ENCODE peak calls at places on chromosomes 13 and 19, in four cellular contexts. M, O, S and D are unnamed samples.

GRCh38 chr13:80524447-80525215 is 183.7 kb upstream of the SPRY2 start:
- DNase-seq in M (no peak), O (no peak), S (no peak), D (no peak)

GRCh38 chr13:39820606-39821005 is 165.1 kb downstream of the COG6 start:
- DNase-seq in M (no peak), O (no peak), S (no peak), D (no peak)

GRCh38 chr19:17414097-17414496 is 5.8 kb upstream of the MVB12A start:
- DNase-seq in M (no peak), O (no peak), S (no peak), D (no peak)

GRCh38 chr13:99971576-99972189 is at the start of gene ZIC5:
- DNase-seq in M (no peak), O (no peak), S (no peak), D (no peak)

GRCh38 chr19:2663920-2664571 is 38.4 kb downstream of the GNG7 start:
- DNase-seq in M (peak; percentile 41), O (no peak), S (no peak), D (no peak)

GRCh38 chr13:72458701-72459100 is 268.7 kb downstream of the MZT1 start:
- DNase-seq in M (no peak), O (no peak), S (no peak), D (no peak)

GRCh38 chr13:43805071-43805468 is 18.3 kb upstream of the ENOX1 start:
- DNase-seq in M (no peak), O (no peak), S (no peak), D (no peak)

GRCh38 chr13:75566658-75567057 is 17.1 kb downstream of the UCHL3 start:
- DNase-seq in M (no peak), O (no peak), S (no peak), D (no peak)

GRCh38 chr13:51643114-51643881 is 59.0 kb downstream of the WDFY2 start:
- DNase-seq in M (no peak), O (no peak), S (no peak), D (no peak)

GRCh38 chr13:101512650-101513049 is 60.2 kb downstream of the ITGBL1 start:
- DNase-seq in M (no peak), O (no peak), S (no peak), D (no peak)

GRCh38 chr13:44220948-44221347 is 152.7 kb upstream of the SERP2 start:
- DNase-seq in M (no peak), O (no peak), S (no peak), D (no peak)

GRCh38 chr19:39596911-39597310 is 5.4 kb upstream of the LGALS13 start:
- DNase-seq in M (no peak), O (no peak), S (no peak), D (no peak)

GRCh38 chr19:35801828-35802227 is 10.8 kb downstream of the PRODH2 start:
- DNase-seq in M (no peak), O (no peak), S (no peak), D (no peak)

GRCh38 chr19:662207-662961 is 630 bp downstream of the RNF126 start:
- DNase-seq in M (no peak), O (peak; percentile 61), S (peak; percentile 67), D (peak; percentile 59)

GRCh38 chr13:35475131-35475959 is 1.1 kb downstream of the MAB21L1 start:
- DNase-seq in M (no peak), O (no peak), S (no peak), D (no peak)

GRCh38 chr13:32086791-32087441 is 55.3 kb downstream of the FRY start:
- DNase-seq in M (no peak), O (no peak), S (no peak), D (no peak)

GRCh38 chr13:110055089-110055488 is 251.9 kb downstream of the COL4A1 start:
- DNase-seq in M (no peak), O (no peak), S (no peak), D (no peak)

GRCh38 chr13:22114630-22115311 is 443.9 kb downstream of the FGF9 start:
- DNase-seq in M (no peak), O (peak; percentile 27), S (peak; percentile 16), D (no peak)

GRCh38 chr19:10852098-10852800 is 4.0 kb downstream of the C19orf38 start:
- DNase-seq in M (no peak), O (no peak), S (no peak), D (no peak)

GRCh38 chr13:83937579-83937978 is 55.3 kb upstream of the SLITRK1 start:
- DNase-seq in M (no peak), O (no peak), S (no peak), D (no peak)

GRCh38 chr19:40466219-40467006 is at the start of gene SPTBN4:
- DNase-seq in M (peak; percentile 51), O (peak; percentile 69), S (peak; percentile 89), D (peak; percentile 58)

GRCh38 chr13:26872444-26873173 is 112.0 kb upstream of the GPR12 start:
- DNase-seq in M (peak; percentile 66), O (peak; percentile 6), S (no peak), D (peak; percentile 35)

GRCh38 chr13:80705371-80706163 is 364.6 kb upstream of the SPRY2 start:
- DNase-seq in M (no peak), O (no peak), S (no peak), D (no peak)

GRCh38 chr19:46990998-46991676 is 28.5 kb upstream of the NPAS1 start:
- DNase-seq in M (peak; percentile 72), O (peak; percentile 47), S (peak; percentile 43), D (peak; percentile 57)

GRCh38 chr19:495440-496332 is 600 bp upstream of the MADCAM1 start:
- DNase-seq in M (peak; percentile 60), O (no peak), S (no peak), D (peak; percentile 41)

GRCh38 chr13:112730157-112730671 is 40.4 kb downstream of the ATP11A start:
- DNase-seq in M (no peak), O (no peak), S (no peak), D (no peak)

GRCh38 chr13:105804561-105805190 is 730.8 kb downstream of the EFNB2 start:
- DNase-seq in M (no peak), O (no peak), S (no peak), D (no peak)

GRCh38 chr19:16587031-16588023 is 15.1 kb upstream of the SLC35E1 start:
- DNase-seq in M (peak; percentile 33), O (peak; percentile 71), S (peak; percentile 50), D (peak; percentile 52)

GRCh38 chr13:106534844-106535551 is 464 bp downstream of the EFNB2 start:
- DNase-seq in M (no peak), O (peak; percentile 4), S (no peak), D (peak; percentile 7)

GRCh38 chr19:39236527-39236926 is 8.3 kb downstream of the IFNL3 start:
- DNase-seq in M (no peak), O (no peak), S (no peak), D (peak; percentile 9)

GRCh38 chr13:93244918-93245280 is 18.3 kb downstream of the GPC6 start:
- DNase-seq in M (no peak), O (no peak), S (no peak), D (no peak)

GRCh38 chr13:30681489-30682242 is 53.7 kb upstream of the ALOX5AP start:
- DNase-seq in M (no peak), O (no peak), S (no peak), D (no peak)

GRCh38 chr19:19550454-19550842 is 12.4 kb downstream of the CILP2 start:
- DNase-seq in M (no peak), O (no peak), S (no peak), D (no peak)

GRCh38 chr19:11295665-11296245 is at the start of gene TSPAN16:
- DNase-seq in M (no peak), O (no peak), S (no peak), D (no peak)

GRCh38 chr13:27450921-27451461 is 627 bp upstream of the MTIF3 start:
- DNase-seq in M (peak; percentile 33), O (peak; percentile 45), S (no peak), D (peak; percentile 44)

GRCh38 chr13:44238011-44238421 is 135.6 kb upstream of the SERP2 start:
- DNase-seq in M (no peak), O (no peak), S (no peak), D (no peak)

GRCh38 chr19:51809787-51810186 is 14.8 kb downstream of the FPR3 start:
- DNase-seq in M (no peak), O (no peak), S (no peak), D (no peak)